ENCODE peak calls at places on chromosomes 4 and X, in four cellular contexts. W is AG09309, X is IMR-90, D is uterus. Q is an unnamed sample.

GRCh38 chrX:17597836-17598434 is 139.4 kb upstream of the SCML1 start:
- DNase-seq in W (no peak), X (no peak), D (peak), Q (peak)

GRCh38 chr4:119209077-119209476 is 3.4 kb upstream of the USP53 start:
- DNase-seq in W (peak), X (peak), D (no peak), Q (peak)

GRCh38 chr4:181004056-181004455 is 1239.1 kb upstream of the TENM3 start:
- DNase-seq in W (peak), X (no peak), D (no peak), Q (no peak)

GRCh38 chrX:117751155-117751554 is 365.5 kb downstream of the KLHL13 start:
- DNase-seq in W (no peak), X (no peak), D (no peak), Q (no peak)

GRCh38 chr4:147543039-147543438 is 62.1 kb downstream of the EDNRA start:
- DNase-seq in W (no peak), X (peak), D (no peak), Q (peak)

GRCh38 chr4:154618708-154619315 is 6.4 kb upstream of the FGG start:
- DNase-seq in W (no peak), X (peak), D (no peak), Q (peak)

GRCh38 chr4:84503495-84504437 is 4.7 kb upstream of the NKX6-1 start:
- DNase-seq in W (peak), X (peak), D (no peak), Q (peak)

GRCh38 chr4:16663722-16664121 is 234.7 kb downstream of the LDB2 start:
- DNase-seq in W (no peak), X (no peak), D (no peak), Q (no peak)

GRCh38 chr4:140485939-140486338 is 12.2 kb downstream of the MGAT4D start:
- DNase-seq in W (no peak), X (no peak), D (no peak), Q (no peak)

GRCh38 chrX:101550825-101551767 is 749 bp downstream of the ARMCX1 start:
- DNase-seq in W (no peak), X (peak), D (peak), Q (peak)

GRCh38 chr4:169335331-169335730 is 64.6 kb upstream of the SH3RF1 start:
- DNase-seq in W (no peak), X (peak), D (no peak), Q (peak)

GRCh38 chr4:13922459-13922858 is 294.9 kb upstream of the BOD1L1 start:
- DNase-seq in W (no peak), X (no peak), D (no peak), Q (no peak)

GRCh38 chr4:1040344-1041146 is 29.1 kb downstream of the FGFRL1 start:
- DNase-seq in W (no peak), X (no peak), D (no peak), Q (no peak)

GRCh38 chr4:159103406-159104131 is 690 bp downstream of the RAPGEF2 start:
- DNase-seq in W (no peak), X (peak), D (peak), Q (peak)

GRCh38 chrX:119682019-119682989 is 10.7 kb downstream of the SEPTIN6 start:
- DNase-seq in W (no peak), X (no peak), D (no peak), Q (no peak)

GRCh38 chr4:151921371-151921770 is 160.6 kb upstream of the GATB start:
- DNase-seq in W (no peak), X (peak), D (no peak), Q (peak)

GRCh38 chr4:152485726-152486276 is 50.1 kb downstream of the FBXW7 start:
- DNase-seq in W (peak), X (peak), D (no peak), Q (peak)

GRCh38 chr4:183621875-183622274 is 37.1 kb downstream of the RWDD4 start:
- DNase-seq in W (no peak), X (no peak), D (no peak), Q (no peak)

GRCh38 chr4:45869199-45869598 is 254.7 kb downstream of the GABRG1 start:
- DNase-seq in W (no peak), X (no peak), D (no peak), Q (no peak)

GRCh38 chrX:152074163-152074562 is 64.2 kb downstream of the MAGEA10 start:
- DNase-seq in W (no peak), X (no peak), D (no peak), Q (peak)

GRCh38 chrX:140918398-140919043 is 83.9 kb upstream of the SPANXB1 start:
- DNase-seq in W (peak), X (peak), D (no peak), Q (peak)

GRCh38 chr4:74005528-74005927 is 7.1 kb upstream of the CXCL5 start:
- DNase-seq in W (no peak), X (no peak), D (no peak), Q (no peak)

GRCh38 chrX:34521563-34521962 is 135.5 kb downstream of the TMEM47 start:
- DNase-seq in W (no peak), X (peak), D (no peak), Q (peak)

GRCh38 chrX:3939967-3940610 is 226.6 kb upstream of the PRKX start:
- DNase-seq in W (no peak), X (peak), D (no peak), Q (peak)

GRCh38 chr4:71136071-71136470 is 142.6 kb downstream of the DCK start:
- DNase-seq in W (no peak), X (no peak), D (no peak), Q (no peak)

GRCh38 chr4:2939383-2940243 is 23.6 kb downstream of the NOP14 start:
- DNase-seq in W (no peak), X (no peak), D (peak), Q (no peak)

GRCh38 chr4:157980158-157980557 is 192.7 kb downstream of the GASK1B start:
- DNase-seq in W (no peak), X (no peak), D (no peak), Q (no peak)

GRCh38 chrX:12972239-12972638 is 2.7 kb upstream of the TMSB4X start:
- DNase-seq in W (no peak), X (no peak), D (no peak), Q (no peak)
- H3K4me3 ChIP-seq in W (no peak), X (no peak), D (no peak), Q (no peak)

DNA sequence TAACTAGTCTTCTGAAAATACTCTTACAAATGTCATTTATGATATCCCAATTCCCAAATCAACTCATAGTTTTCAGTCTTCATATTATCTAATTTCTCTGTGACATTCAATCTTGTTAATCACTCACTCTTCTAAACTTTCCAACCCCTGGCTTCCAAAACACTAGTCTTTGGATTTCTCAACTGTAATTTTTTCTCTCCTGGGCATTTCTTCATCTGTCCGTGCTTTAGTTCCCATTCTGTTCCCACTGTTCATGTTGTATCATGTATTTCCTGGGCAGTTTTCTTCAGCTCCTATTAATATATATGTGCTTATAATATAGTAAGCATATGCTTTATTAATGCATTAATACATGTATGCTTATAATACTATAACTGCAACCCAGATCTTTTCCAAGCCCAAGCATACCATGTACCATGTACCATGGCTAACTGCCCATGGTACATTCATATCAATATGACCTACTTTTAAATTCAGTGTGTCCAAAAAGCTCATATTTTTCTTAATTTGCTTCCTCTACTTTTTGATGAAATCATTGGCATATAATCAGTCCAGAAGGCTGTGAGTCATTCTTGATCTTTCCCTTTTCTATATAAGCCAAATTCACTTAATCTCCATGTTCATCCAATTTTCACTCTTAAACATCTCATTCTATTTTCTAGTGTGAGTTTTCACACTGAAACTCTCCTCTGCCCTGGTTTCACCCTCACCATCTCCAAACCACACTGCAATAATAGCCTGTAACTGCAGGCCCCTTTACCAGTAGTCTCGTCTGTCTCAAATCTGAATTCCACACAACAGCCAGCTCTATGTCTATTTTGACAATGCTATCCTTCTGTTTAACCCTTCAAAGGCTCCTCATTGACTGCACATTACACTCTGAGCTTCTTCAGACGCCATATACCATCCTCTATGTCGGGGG is 21.3 kb upstream of the GK2 start:
- DNase-seq in W (no peak), X (no peak), D (no peak), Q (no peak)
- TF ChIP-seq CTCF in W (no peak), X (no peak), D (no peak), Q (no peak)

DNA sequence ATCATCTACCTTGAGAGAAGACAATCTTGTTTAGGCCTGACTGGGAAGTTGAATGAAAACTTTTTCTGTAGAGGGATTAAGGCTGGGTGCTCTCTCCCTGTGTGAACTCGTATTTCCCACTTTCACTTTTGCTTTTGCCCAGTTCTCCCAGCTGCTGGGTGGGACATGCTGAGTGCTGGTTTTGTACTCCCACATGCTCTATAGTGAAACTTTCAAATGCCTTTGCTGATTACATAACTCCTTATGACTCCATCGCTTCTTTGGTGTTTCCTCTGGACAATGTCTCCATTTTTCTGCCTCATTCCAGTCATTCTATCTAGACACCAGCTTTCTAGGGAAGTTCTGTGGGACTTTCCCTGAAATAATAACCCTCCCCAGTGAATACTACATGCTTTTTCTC is 100.5 kb downstream of the CLNK start:
- DNase-seq in W (peak), X (peak), D (no peak), Q (peak)
- H3K4me3 ChIP-seq in W (no peak), X (peak), D (no peak), Q (peak)

GRCh38 chr4:76626686-76627465 is 191.8 kb downstream of the SHROOM3 start:
- DNase-seq in W (no peak), X (peak), D (no peak), Q (peak)
- TF ChIP-seq CTCF in W (peak), X (peak), D (no peak), Q (peak)

Q was measured in choroid plexus epithelial cell.